ENCODE peak calls at places on chromosomes 7 and 10, in six cellular contexts. P is H1, V is HepG2, H is SK-N-SH, C is K562, A is GM12878. W is an unnamed sample.

GRCh38 chr7:148434181-148434769 is 156.3 kb upstream of the C7orf33 start:
- DNase-seq in P (no peak), V (no peak), C (no peak), A (no peak), H (peak), W (no peak)

GRCh38 chr7:110724811-110725210 is 366.1 kb upstream of the LRRN3 start:
- DNase-seq in C (no peak), H (no peak), V (no peak), A (no peak), P (no peak), W (no peak)

GRCh38 chr7:84058311-84059076 is 136.1 kb downstream of the SEMA3A start:
- DNase-seq in C (no peak), A (no peak), H (no peak), V (peak), P (no peak), W (no peak)

GRCh38 chr10:8454357-8454756 is 399.9 kb downstream of the GATA3 start:
- DNase-seq in A (no peak), P (no peak), C (no peak), V (no peak), H (no peak), W (no peak)

GRCh38 chr7:117942780-117943179 is 69.5 kb upstream of the CTTNBP2 start:
- DNase-seq in P (no peak), A (no peak), V (no peak), H (no peak), C (no peak), W (no peak)

GRCh38 chr10:118543714-118544400 is 51.6 kb downstream of the PRLHR start:
- DNase-seq in C (peak), V (peak), A (no peak), P (no peak), H (peak), W (peak)

GRCh38 chr7:94028768-94029167 is 24.6 kb upstream of the BET1 start:
- DNase-seq in H (no peak), P (no peak), A (no peak), C (no peak), V (no peak), W (no peak)

GRCh38 chr7:108406474-108406873 is 49.8 kb downstream of the NRCAM start:
- DNase-seq in P (no peak), A (no peak), V (no peak), C (no peak), H (no peak), W (no peak)

GRCh38 chr7:155119801-155120382 is 49.8 kb downstream of the HTR5A start:
- DNase-seq in V (no peak), P (no peak), C (no peak), A (no peak), H (no peak), W (no peak)

GRCh38 chr10:116626815-116627214 is 6.1 kb downstream of the PNLIPRP2 start:
- DNase-seq in V (no peak), P (no peak), A (no peak), C (no peak), H (no peak), W (no peak)

GRCh38 chr7:50156163-50156562 is 63.1 kb upstream of the ZPBP start:
- DNase-seq in H (no peak), C (no peak), V (no peak), P (no peak), A (no peak), W (no peak)

GRCh38 chr10:112176543-112176942 is 7.0 kb downstream of the GPAM start:
- DNase-seq in H (no peak), C (no peak), A (no peak), V (peak), P (no peak), W (no peak)

GRCh38 chr7:157961731-157962457 is 625.1 kb downstream of the DNAJB6 start:
- DNase-seq in V (no peak), C (no peak), H (no peak), A (no peak), P (no peak), W (no peak)

GRCh38 chr10:123787566-123787965 is 104.0 kb downstream of the CPXM2 start:
- DNase-seq in H (no peak), A (no peak), C (no peak), P (no peak), V (no peak), W (no peak)

GRCh38 chr7:151336027-151336720 is 5.4 kb upstream of the NUB1 start:
- DNase-seq in C (no peak), H (no peak), A (no peak), P (no peak), V (no peak), W (no peak)
- TF ChIP-seq GABPA in C (no peak), H (no peak), A (no peak), P (no peak), V (no peak), W (no peak)

GRCh38 chr7:73706122-73707044 is 13.1 kb downstream of the STX1A start:
- DNase-seq in A (no peak), H (peak), C (no peak), P (no peak), V (no peak), W (no peak)

GRCh38 chr7:73703985-73704639 is 15.4 kb downstream of the STX1A start:
- DNase-seq in A (no peak), P (peak), V (no peak), C (peak), H (peak), W (no peak)

GRCh38 chr7:73705551-73705920 is 13.9 kb downstream of the STX1A start:
- DNase-seq in A (no peak), H (peak), V (no peak), P (no peak), C (no peak), W (no peak)

GRCh38 chr7:73703649-73703984 is 15.9 kb downstream of the STX1A start:
- DNase-seq in V (no peak), A (no peak), P (no peak), H (no peak), C (no peak), W (no peak)

DNA sequence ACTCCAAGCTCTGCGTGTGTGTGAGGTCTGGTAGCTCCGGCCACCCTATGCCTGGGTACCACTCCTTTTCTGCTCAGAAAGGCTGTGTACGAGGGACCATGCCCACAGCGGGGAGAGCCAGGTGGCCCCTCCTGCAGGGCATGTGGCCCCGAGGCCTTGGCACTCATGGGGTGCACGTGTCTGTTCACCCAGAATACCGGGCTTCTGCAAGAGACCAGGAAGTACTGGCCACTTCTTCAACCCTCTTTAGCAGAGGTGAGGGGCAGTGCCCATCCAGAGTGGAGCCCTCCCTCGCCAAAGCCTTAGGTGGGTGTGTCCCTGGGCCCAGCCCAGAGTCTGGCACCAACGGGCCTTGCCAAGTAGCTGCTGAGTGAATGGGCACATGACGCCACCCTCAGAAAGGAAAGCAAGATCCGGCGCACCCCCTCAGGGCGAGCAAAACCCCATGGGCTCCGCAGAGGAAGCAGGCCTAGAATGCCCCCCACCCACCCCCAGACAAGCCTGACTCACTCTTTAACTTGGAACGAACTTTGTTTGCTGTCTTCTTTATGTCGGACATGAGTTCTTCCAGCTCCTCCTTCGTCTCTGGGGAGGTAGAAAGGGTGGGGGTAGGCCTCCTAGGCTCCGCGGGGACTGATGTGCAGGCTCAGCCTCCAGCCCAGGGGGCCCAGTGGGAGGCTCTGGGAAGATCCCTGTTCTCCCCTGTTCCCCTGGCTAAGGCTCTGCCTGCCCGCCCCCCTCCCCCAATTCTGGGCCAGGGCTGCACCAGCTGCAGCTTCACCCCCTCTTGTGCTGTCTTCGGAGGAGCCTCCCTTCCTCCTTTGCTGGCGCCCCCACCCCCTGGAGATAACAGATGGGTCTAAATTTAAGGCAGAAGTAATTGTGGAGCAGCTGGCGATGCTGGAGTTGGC is 14.6 kb downstream of the STX1A start:
- DNase-seq in H (peak), A (no peak), C (no peak), V (no peak), P (no peak), W (no peak)
- H3K4me3 ChIP-seq in H (no peak), A (no peak), C (no peak), V (no peak), P (peak), W (no peak)

GRCh38 chr7:124702385-124702784 is 63.2 kb downstream of the GPR37 start:
- DNase-seq in C (no peak), H (no peak), V (no peak), A (no peak), P (no peak), W (no peak)
- H3K27ac ChIP-seq in C (no peak), H (no peak), V (no peak), A (no peak), P (no peak), W (no peak)

GRCh38 chr10:6020806-6021205 is 41.4 kb downstream of the IL2RA start:
- DNase-seq in V (no peak), P (no peak), A (no peak), H (no peak), C (no peak), W (no peak)
- TF ChIP-seq GABPA in V (no peak), P (no peak), A (no peak), H (no peak), C (no peak), W (no peak)

GRCh38 chr7:151013728-151014497 is 10.4 kb downstream of the ATG9B start:
- DNase-seq in P (peak), V (no peak), A (peak), H (peak), C (peak), W (peak)
- H3K4me3 ChIP-seq in P (peak), V (no peak), A (peak), H (peak), C (no peak), W (peak)

DNA sequence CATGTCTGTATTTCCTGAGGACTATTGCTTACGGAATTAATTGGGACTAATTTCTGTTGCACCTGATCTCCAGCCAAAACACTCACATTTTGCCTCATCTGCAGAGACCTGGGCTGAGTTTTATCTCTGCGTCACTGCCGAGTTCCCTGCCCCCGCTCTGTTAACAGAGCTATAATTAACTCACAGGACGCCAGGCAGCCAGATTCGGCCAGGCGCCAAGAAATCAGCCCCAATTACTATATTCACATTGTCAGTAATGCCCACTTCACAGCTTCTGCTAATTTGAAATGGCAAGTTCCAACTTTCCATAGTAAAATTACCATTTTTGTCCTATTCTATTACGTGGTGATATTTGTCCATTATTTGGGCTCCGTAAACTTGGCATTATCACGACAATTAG is 130.5 kb downstream of the CUX1 start:
- DNase-seq in A (no peak), C (peak), P (no peak), V (no peak), H (peak), W (no peak)
- H3K27ac ChIP-seq in A (no peak), C (no peak), P (no peak), V (no peak), H (peak), W (no peak)

DNA sequence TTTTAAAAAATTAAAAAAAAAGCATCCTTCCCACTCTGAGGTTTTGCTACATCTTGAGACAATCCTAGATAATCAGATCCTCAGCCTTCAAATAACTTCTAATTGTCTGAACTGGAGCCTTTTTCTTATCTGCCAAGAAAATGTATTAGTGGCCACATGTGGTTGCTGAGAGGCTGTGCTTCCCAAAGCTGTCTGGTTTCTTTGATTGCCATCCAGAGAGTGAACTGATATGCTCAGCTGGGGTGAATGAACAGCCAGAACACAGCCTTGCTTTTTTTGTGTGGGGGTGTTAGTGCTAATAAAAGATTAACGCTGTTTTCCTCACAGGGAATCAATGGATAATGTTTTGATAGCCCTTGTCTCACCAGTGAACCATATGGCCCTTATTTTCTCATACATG is 66.8 kb downstream of the BBS9 start:
- DNase-seq in A (no peak), P (no peak), V (no peak), H (peak), C (no peak), W (no peak)
- TF ChIP-seq GABPA in A (no peak), P (no peak), V (no peak), H (no peak), C (no peak), W (no peak)

DNA sequence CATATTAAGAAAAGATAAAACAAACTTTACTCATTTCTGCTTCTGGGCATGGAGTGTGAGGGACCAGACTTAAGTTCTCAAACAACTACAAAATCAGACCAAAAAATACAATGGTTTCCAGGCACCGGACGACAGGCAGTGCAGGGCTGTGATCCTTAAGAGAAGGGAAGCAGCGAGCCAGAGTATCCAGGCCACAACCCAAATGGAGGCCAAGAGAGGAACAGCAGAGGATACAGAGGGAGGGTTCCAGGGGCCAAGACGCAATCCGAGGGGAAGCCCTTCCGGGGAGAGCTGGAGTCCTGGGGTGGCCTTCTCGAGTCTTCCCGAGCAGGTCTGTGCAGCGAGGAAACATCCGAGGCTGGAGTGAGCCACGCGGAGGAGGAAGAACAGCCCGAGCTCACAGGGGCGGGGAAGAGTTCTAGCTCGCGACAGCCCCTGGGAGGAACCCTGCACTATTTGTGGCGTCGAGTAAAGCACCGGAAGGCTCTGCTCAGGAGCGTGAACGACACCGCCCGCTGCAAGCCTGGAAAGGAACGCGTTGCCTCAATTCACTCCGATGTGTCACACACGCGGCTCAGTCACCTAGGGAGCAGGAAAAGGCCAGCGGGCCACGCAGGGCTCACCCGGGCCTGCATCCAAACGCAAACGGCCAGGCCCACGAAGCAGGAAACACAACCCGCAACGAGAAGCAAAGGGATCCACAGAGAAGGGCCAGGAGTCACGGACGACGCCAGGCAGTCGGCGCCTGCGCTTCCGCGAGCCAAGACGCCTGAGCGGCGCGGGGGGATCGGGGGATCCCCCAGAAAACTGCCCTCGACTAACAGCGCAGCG is 933 bp upstream of the RNF32 start:
- DNase-seq in C (peak), V (no peak), P (no peak), H (no peak), A (no peak), W (no peak)
- H3K4me3 ChIP-seq in C (peak), V (no peak), P (peak), H (peak), A (peak), W (peak)

DNA sequence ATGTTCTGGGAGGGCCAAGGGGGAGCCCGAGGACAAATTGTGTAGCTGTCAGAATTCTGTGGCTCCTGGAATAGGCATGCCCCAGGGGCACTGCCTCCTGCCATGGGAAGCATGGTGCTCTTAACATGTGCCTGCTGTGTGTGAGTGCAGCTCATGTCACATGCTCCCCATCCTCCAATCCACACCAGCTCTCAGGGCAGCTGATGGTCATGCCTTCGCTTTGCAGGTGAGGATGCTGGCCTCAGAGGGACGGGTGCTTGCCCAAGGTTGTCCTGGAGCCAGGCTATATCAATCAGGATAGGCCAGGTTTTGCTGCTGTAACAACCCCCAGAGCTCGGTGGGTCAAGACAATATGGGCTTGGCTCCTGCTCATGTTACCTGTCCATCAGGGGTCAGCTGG is 303.4 kb downstream of the RPS24 start:
- DNase-seq in V (no peak), C (no peak), P (no peak), A (no peak), H (no peak), W (no peak)
- H3K27ac ChIP-seq in V (no peak), C (no peak), P (no peak), A (no peak), H (peak), W (no peak)

GRCh38 chr10:84789050-84789449 is 460.7 kb downstream of the CCSER2 start:
- DNase-seq in H (no peak), A (no peak), P (no peak), C (no peak), V (no peak), W (no peak)

GRCh38 chr10:84784749-84785148 is 456.4 kb downstream of the CCSER2 start:
- DNase-seq in V (no peak), P (no peak), C (no peak), A (no peak), H (no peak), W (no peak)

GRCh38 chr10:84783386-84783785 is 455.0 kb downstream of the CCSER2 start:
- DNase-seq in H (peak), V (peak), C (no peak), A (no peak), P (no peak), W (no peak)

DNA sequence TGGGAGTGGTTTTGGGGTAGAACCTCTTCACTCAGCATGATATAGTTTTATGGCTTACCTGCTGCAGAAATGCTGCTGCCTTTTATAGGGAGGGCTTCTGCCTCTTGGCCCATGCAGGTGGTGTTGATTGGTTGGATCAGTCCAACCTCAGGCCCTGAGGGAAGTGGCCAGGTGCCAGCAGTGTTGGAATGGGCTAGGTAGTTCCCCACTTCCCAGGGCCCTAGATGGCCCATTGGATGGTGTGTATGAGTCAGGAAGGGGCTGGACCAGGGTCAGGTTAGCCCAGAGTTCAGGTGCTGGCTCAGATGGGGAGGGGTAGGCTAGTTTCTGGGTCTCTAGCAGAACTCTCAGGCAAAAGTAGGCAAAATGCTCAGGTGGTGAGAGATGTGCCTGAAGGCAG is 455.5 kb downstream of the CCSER2 start:
- DNase-seq in V (no peak), C (no peak), A (no peak), H (no peak), P (no peak), W (no peak)
- TF ChIP-seq GABPA in V (no peak), C (no peak), A (no peak), H (no peak), P (no peak), W (no peak)